ENCODE peak calls at places on chromosomes 3 and 15, in four cellular contexts. Z is ELR, V is GM13977, X is lower lobe of right lung. K is an unnamed sample.

GRCh38 chr15:84871428-84871985 is 13.0 kb upstream of the SLC28A1 start:
- DNase-seq in Z (no peak), V (no peak), X (no peak), K (no peak)

GRCh38 chr3:24167468-24167867 is 222.4 kb downstream of the NR1D2 start:
- DNase-seq in Z (no peak), V (no peak), X (no peak), K (no peak)

GRCh38 chr15:88834211-88834812 is 31.1 kb downstream of the ACAN start:
- DNase-seq in Z (peak), V (no peak), X (no peak), K (no peak)

GRCh38 chr15:64096486-64097431 is 977 bp downstream of the SNX1 start:
- DNase-seq in Z (peak), V (no peak), X (no peak), K (no peak)

GRCh38 chr3:179565496-179565895 is 2.8 kb downstream of the ACTL6A start:
- DNase-seq in Z (peak), V (peak), X (no peak), K (no peak)

GRCh38 chr15:101646652-101647051 is 5.5 kb downstream of the TM2D3 start:
- DNase-seq in Z (no peak), V (no peak), X (no peak), K (no peak)

GRCh38 chr3:126125341-126125740 is 41.4 kb upstream of the SLC41A3 start:
- DNase-seq in Z (no peak), V (no peak), X (peak), K (no peak)

GRCh38 chr3:49017646-49017977 is 768 bp downstream of the DALRD3 start:
- DNase-seq in Z (peak), V (no peak), X (no peak), K (no peak)

GRCh38 chr3:107235193-107235922 is 141.9 kb upstream of the CCDC54 start:
- DNase-seq in Z (peak), V (no peak), X (no peak), K (peak)

GRCh38 chr3:191958980-191959671 is 498.2 kb downstream of the PYDC2 start:
- DNase-seq in Z (no peak), V (no peak), X (no peak), K (no peak)

GRCh38 chr3:56772926-56773587 is 28.7 kb downstream of the ARHGEF3 start:
- DNase-seq in Z (no peak), V (peak), X (no peak), K (no peak)

GRCh38 chr3:170080605-170081004 is 42.8 kb downstream of the GPR160 start:
- DNase-seq in Z (no peak), V (no peak), X (no peak), K (no peak)

K was measured in SK-N-DZ.